ENCODE peak calls at places on chromosomes 4 and X, in nine cellular contexts. Q, F, K, O, J, U, H, G and L are unnamed samples.
A peak's percentile ranks its signal among the peaks of the same experiment; 100 is the strongest.

GRCh38 chrX:41889317-41890025 is 33.9 kb downstream of the CASK start:
- DNase-seq in Q (peak; percentile 18), F (no peak), K (no peak), O (no peak), J (no peak), U (no peak), H (no peak), G (no peak), L (no peak)

GRCh38 chrX:115535421-115535820 is 25.6 kb upstream of the PLS3 start:
- DNase-seq in Q (peak; percentile 35), F (no peak), K (no peak), O (no peak), J (no peak), U (no peak), H (no peak), G (no peak), L (no peak)

GRCh38 chrX:791479-792034 is 161.0 kb downstream of the SHOX start:
- DNase-seq in Q (no peak), F (no peak), K (no peak), O (no peak), J (no peak), U (no peak), H (peak; percentile 84), G (no peak), L (no peak)

GRCh38 chr4:165627128-165627527 is 245.9 kb upstream of the TLL1 start:
- DNase-seq in Q (no peak), F (no peak), K (no peak), O (no peak), J (no peak), U (no peak), H (no peak), G (no peak), L (no peak)

GRCh38 chr4:56768772-56769171 is 52.7 kb downstream of the SPINK2 start:
- DNase-seq in Q (no peak), F (no peak), K (peak; percentile 58), O (no peak), J (no peak), U (no peak), H (peak; percentile 68), G (no peak), L (no peak)

GRCh38 chr4:125198916-125199315 is 115.8 kb upstream of the FAT4 start:
- DNase-seq in Q (peak; percentile 84), F (no peak), K (no peak), O (no peak), J (no peak), U (no peak), H (no peak), G (no peak), L (no peak)

GRCh38 chr4:149706942-149707341 is 108.7 kb downstream of the IQCM start:
- DNase-seq in Q (peak; percentile 76), F (no peak), K (no peak), O (no peak), J (no peak), U (no peak), H (no peak), G (no peak), L (no peak)

GRCh38 chr4:109011241-109012031 is 248.6 kb upstream of the ETNPPL start:
- DNase-seq in Q (no peak), F (no peak), K (no peak), O (no peak), J (no peak), U (no peak), H (no peak), G (no peak), L (no peak)

GRCh38 chrX:132423323-132423722 is 65.5 kb downstream of the MBNL3 start:
- DNase-seq in Q (no peak), F (no peak), K (no peak), O (no peak), J (no peak), U (no peak), H (no peak), G (no peak), L (no peak)

DNA sequence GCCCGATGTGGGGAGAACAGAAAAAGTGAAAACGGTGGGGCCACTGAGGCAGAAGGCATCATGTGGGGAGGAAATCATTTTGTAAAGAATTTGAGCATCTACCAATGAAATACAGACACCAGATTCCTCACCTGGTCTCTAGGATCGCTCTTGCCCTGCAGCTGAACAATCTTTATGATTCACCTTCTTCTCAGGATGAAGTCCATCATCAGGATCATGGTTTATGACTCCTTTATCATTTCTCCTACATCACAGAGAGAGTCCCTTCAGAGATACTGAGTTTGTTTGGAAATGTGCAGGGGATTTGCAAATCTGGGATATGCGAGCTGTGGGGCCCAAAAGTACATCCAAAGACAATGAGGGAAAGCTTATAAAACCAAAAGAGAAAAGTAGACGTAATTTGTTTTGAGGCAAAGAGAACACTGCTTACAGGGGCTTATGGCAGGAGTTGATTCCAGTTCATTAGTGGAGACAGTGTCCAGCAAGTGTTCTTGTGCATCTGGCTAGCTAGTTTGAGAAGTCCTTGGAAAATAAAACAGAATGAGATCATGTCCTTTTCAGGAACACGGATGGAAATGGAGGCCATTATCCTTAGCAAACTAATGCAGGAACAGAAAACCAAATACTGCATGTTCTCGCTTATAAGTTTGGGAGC is 15.3 kb upstream of the ANXA5 start:
- DNase-seq in Q (no peak), F (no peak), K (no peak), O (no peak), J (no peak), U (no peak), H (no peak), G (no peak), L (no peak)
- H3K27ac ChIP-seq in Q (peak overlapping the region; percentile 98), F (no peak overlapping the region), K (peak overlapping the region; percentile 80), O (peak overlapping the region; percentile 75), J (peak overlapping the region; percentile 25), U (no peak overlapping the region), H (peak overlapping the region; percentile 88), G (no peak overlapping the region), L (peak overlapping the region; percentile 64)

GRCh38 chr4:1174941-1175634 is 2.7 kb upstream of the SPON2 start:
- DNase-seq in Q (no peak), F (peak; percentile 62), K (no peak), O (no peak), J (no peak), U (no peak), H (no peak), G (no peak), L (no peak)
- H3K27me3 ChIP-seq in Q (peaks cover 31% of the 10 kb centered on the region), F (peaks cover 31% of the 10 kb centered on the region), K (peaks cover 35% of the 10 kb centered on the region), O (peaks cover 8% of the 10 kb centered on the region), J (no peaks in the 10 kb centered on the region), U (peaks cover 18% of the 10 kb centered on the region), H (peaks cover 48% of the 10 kb centered on the region), G (peaks cover 9% of the 10 kb centered on the region), L (peaks cover 22% of the 10 kb centered on the region)

DNA sequence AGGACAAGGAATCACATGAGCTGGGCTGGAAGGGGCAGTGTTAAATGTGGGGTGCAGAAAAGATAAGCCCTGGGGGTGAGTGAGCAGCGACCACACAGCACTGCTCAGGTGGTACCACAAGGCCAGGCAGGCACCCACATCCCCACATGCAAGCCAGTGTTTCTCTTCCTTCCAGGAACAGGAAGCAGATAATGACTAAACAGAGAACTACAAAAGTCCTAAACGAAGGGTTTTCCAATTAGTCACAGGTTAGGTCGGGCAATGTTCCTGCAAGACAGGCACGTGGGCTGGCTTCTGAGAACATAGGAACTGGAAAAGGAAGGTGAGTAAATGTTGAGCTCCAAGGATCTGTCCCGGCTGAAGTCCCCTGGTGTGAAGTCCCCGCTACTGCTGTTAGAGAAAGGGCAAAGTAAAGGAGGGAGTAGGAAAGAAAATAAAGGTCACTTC is 19.5 kb downstream of the RELL1 start:
- DNase-seq in Q (peak; percentile 96), F (no peak), K (peak; percentile 50), O (peak; percentile 77), J (no peak), U (no peak), H (peak; percentile 22), G (no peak), L (no peak)
- TF ChIP-seq POLR2AphosphoS5 in Q (peak; percentile 90), F (no peak), K (peak; percentile 33), O (peak; percentile 83), J (no peak), U (no peak), H (no peak), G (no peak), L (peak; percentile 82)

DNA sequence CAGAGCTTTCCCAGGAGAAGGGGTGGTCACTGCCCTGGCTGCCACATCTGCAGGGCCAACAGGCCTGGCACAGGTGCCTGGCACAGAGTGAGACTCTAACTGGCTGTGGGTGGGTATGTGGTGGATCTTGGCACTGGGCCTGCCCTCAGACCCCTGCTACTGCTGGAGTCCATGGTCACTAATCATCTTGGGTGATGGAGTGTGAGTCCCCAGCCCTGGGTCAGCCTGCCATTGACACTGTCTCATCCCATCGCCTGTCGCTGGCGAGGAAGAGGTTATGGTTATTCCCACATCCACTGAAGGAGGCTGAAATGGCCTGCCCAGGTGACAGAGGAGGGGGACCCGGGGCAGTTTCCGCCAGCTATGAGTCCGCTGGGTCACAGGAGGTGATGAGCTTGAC is 55.2 kb downstream of the ABLIM2 start:
- DNase-seq in Q (no peak), F (no peak), K (no peak), O (no peak), J (no peak), U (no peak), H (no peak), G (no peak), L (no peak)
- H3K27ac ChIP-seq in Q (no peak overlapping the region), F (no peak overlapping the region), K (no peak overlapping the region), O (no peak overlapping the region), J (peak overlapping the region; percentile 25), U (no peak overlapping the region), H (no peak overlapping the region), G (no peak overlapping the region), L (no peak overlapping the region)

GRCh38 chrX:12886545-12886944 is 19.7 kb downstream of the TLR7 start:
- DNase-seq in Q (no peak), F (no peak), K (no peak), O (no peak), J (no peak), U (no peak), H (no peak), G (no peak), L (no peak)

GRCh38 chrX:12887141-12887540 is 19.3 kb upstream of the TLR8 start:
- DNase-seq in Q (no peak), F (no peak), K (no peak), O (no peak), J (no peak), U (no peak), H (no peak), G (no peak), L (no peak)

GRCh38 chrX:12890467-12890866 is 16.0 kb upstream of the TLR8 start:
- DNase-seq in Q (no peak), F (no peak), K (no peak), O (no peak), J (no peak), U (peak; percentile 49), H (no peak), G (peak; percentile 87), L (no peak)

GRCh38 chrX:12885508-12885907 is 18.6 kb downstream of the TLR7 start:
- DNase-seq in Q (no peak), F (no peak), K (no peak), O (no peak), J (no peak), U (no peak), H (no peak), G (no peak), L (no peak)

GRCh38 chrX:12887767-12888166 is 18.7 kb upstream of the TLR8 start:
- DNase-seq in Q (no peak), F (no peak), K (no peak), O (no peak), J (no peak), U (no peak), H (no peak), G (no peak), L (no peak)
- H3K27me3 ChIP-seq in Q (no peaks in the 10 kb centered on the region), F (no peaks in the 10 kb centered on the region), K (no peaks in the 10 kb centered on the region), O (no peaks in the 10 kb centered on the region), J (no peaks in the 10 kb centered on the region), U (no peaks in the 10 kb centered on the region), H (no peaks in the 10 kb centered on the region), G (no peaks in the 10 kb centered on the region), L (peaks cover 44% of the 10 kb centered on the region)

GRCh38 chrX:53071604-53072417 is 10.4 kb upstream of the TSPYL2 start:
- DNase-seq in Q (peak; percentile 49), F (peak; percentile 83), K (peak; percentile 77), O (peak; percentile 81), J (peak; percentile 92), U (peak; percentile 67), H (peak; percentile 77), G (peak; percentile 46), L (no peak)
- TF ChIP-seq POLR2AphosphoS5 in Q (no peak), F (no peak), K (peak; percentile 95), O (peak; percentile 95), J (peak; percentile 81), U (no peak), H (no peak), G (no peak), L (peak; percentile 90)